ENCODE peak calls at places on chromosome 17, in five cellular contexts. W is testis, Q is transverse colon, H is heart left ventricle, B is tibial nerve. K is an unnamed sample.

GRCh38 chr17:73952498-73953205 is 250.8 kb upstream of the RPL38 start:
- DNase-seq in W (peak; percentile 54), Q (peak; percentile 59), H (peak; percentile 61), B (no peak), K (no peak)

GRCh38 chr17:12865769-12866168 is 76.5 kb downstream of the ARHGAP44 start:
- DNase-seq in W (no peak), Q (no peak), H (no peak), B (no peak), K (no peak)

GRCh38 chr17:72972263-72972951 is 120.1 kb downstream of the SLC39A11 start:
- DNase-seq in W (no peak), Q (no peak), H (no peak), B (no peak), K (no peak)

GRCh38 chr17:35313875-35314409 is 59.5 kb downstream of the SLFN11 start:
- DNase-seq in W (no peak), Q (peak; percentile 14), H (peak; percentile 73), B (no peak), K (no peak)

GRCh38 chr17:17900615-17901520 is 64.1 kb upstream of the SREBF1 start:
- DNase-seq in W (peak; percentile 90), Q (peak; percentile 72), H (peak; percentile 91), B (peak; percentile 94), K (peak; percentile 94)

GRCh38 chr17:17819561-17819995 is 17.2 kb downstream of the SREBF1 start:
- DNase-seq in W (peak; percentile 79), Q (peak; percentile 85), H (peak; percentile 84), B (peak; percentile 55), K (no peak)

GRCh38 chr17:38563362-38564253 is 42.1 kb downstream of the SRCIN1 start:
- DNase-seq in W (no peak), Q (no peak), H (no peak), B (no peak), K (no peak)

GRCh38 chr17:18261146-18261515 is 669 bp downstream of the MIEF2 start:
- DNase-seq in W (peak; percentile 51), Q (peak; percentile 66), H (peak; percentile 92), B (no peak), K (no peak)

GRCh38 chr17:82596316-82596715 is 51.9 kb downstream of the WDR45B start:
- DNase-seq in W (no peak), Q (no peak), H (no peak), B (no peak), K (no peak)

GRCh38 chr17:82593590-82594087 is 54.6 kb downstream of the WDR45B start:
- DNase-seq in W (no peak), Q (peak; percentile 23), H (peak; percentile 37), B (no peak), K (no peak)

GRCh38 chr17:82596837-82597672 is 51.2 kb downstream of the WDR45B start:
- DNase-seq in W (no peak), Q (no peak), H (no peak), B (no peak), K (no peak)

GRCh38 chr17:82594571-82594970 is 53.7 kb downstream of the WDR45B start:
- DNase-seq in W (no peak), Q (no peak), H (no peak), B (no peak), K (no peak)

GRCh38 chr17:82595893-82596292 is 52.4 kb downstream of the WDR45B start:
- DNase-seq in W (no peak), Q (peak; percentile 58), H (no peak), B (no peak), K (no peak)
- H3K27ac ChIP-seq in W (no peak overlapping the region), Q (peak overlapping the region; percentile 87), H (no peak overlapping the region), B (no peak overlapping the region), K (no peak overlapping the region)

DNA sequence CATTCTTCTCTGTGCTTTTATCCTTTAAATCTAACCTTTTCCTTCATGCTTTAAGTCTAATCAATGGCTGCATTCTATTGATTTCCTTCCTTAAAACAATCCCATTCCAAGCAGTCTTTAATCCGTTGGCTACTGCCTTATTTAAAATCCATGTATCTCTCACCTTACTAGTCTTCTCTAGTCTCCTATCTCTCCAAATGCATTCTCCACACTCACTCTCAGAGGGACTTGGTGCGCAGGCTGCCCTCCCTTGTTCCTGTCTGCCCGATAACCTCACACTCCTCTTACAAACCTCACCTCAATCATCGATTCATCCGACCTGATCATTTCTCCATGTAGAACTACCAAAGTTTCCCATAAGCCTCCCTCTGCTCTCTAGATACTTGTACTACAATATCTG is 23.1 kb downstream of the PSMD12 start:
- DNase-seq in W (no peak), Q (no peak), H (no peak), B (no peak), K (no peak)
- TF ChIP-seq POLR2A in W (no peak), Q (no peak), H (no peak), B (no peak), K (no peak)

GRCh38 chr17:45292696-45293412 is 24.0 kb downstream of the MAP3K14 start:
- DNase-seq in W (peak; percentile 59), Q (no peak), H (peak; percentile 26), B (no peak), K (no peak)

GRCh38 chr17:45291170-45291805 is 25.5 kb downstream of the MAP3K14 start:
- DNase-seq in W (peak; percentile 48), Q (no peak), H (peak; percentile 59), B (peak; percentile 60), K (no peak)

GRCh38 chr17:45294506-45294905 is 22.3 kb downstream of the MAP3K14 start:
- DNase-seq in W (peak; percentile 72), Q (no peak), H (peak; percentile 61), B (no peak), K (no peak)

GRCh38 chr17:45296003-45296832 is 20.6 kb downstream of the MAP3K14 start:
- DNase-seq in W (no peak), Q (peak; percentile 68), H (no peak), B (no peak), K (no peak)

DNA sequence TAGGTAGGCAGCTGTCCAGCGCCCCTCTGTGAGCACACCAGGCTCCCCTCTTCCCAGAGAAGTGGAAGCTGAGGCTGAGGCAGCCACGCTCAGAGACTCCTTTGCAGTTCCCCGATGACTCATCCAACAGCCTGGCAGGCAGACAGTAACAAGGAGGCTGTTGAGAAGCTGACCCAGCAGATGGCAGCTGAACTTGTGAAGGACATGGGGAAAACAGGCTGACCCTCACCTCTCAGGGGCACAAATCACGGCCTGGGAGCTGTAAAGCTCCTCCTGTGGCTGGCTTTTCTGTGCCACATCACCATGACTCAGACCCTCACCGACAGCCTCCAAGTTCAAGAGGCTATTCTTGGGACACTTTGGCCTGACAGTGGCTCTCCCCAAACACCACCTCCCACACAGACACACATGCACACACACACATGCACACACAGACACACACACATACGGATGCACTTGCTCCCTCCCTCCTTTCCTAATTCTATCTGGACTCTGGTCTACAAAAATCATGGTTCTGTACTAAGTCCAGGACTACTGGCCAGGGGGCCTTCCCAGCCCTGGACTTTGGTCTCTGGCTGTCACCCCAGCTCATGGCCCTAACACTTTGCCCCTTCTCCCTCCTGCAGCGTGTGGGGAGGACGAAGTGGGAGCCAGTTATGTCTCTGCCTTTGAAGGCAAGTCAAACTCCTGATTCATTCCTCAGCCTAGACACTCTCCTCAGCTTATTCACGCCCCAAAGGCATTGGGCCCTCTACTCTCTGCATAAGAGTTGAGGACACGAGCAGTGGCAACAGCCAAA is 23.2 kb downstream of the MAP3K14 start:
- DNase-seq in W (peak; percentile 88), Q (peak; percentile 80), H (peak; percentile 93), B (peak; percentile 79), K (peak; percentile 95)
- TF ChIP-seq CTCF in W (no peak), Q (no peak), H (no peak), B (no peak), K (no peak)

GRCh38 chr17:58339775-58340622 is 11.4 kb upstream of the TSPOAP1 start:
- DNase-seq in W (no peak), Q (no peak), H (no peak), B (no peak), K (no peak)

GRCh38 chr17:58338907-58339774 is 10.5 kb upstream of the TSPOAP1 start:
- DNase-seq in W (no peak), Q (peak; percentile 72), H (peak; percentile 63), B (no peak), K (no peak)

GRCh38 chr17:58338454-58338841 is 9.9 kb upstream of the TSPOAP1 start:
- DNase-seq in W (no peak), Q (no peak), H (no peak), B (no peak), K (no peak)

GRCh38 chr17:58341861-58342475 is 10.0 kb downstream of the SUPT4H1 start:
- DNase-seq in W (no peak), Q (no peak), H (no peak), B (no peak), K (no peak)

GRCh38 chr17:58340623-58340876 is 11.5 kb downstream of the SUPT4H1 start:
- DNase-seq in W (no peak), Q (no peak), H (no peak), B (no peak), K (no peak)
- H3K27ac ChIP-seq in W (no peak overlapping the region), Q (peak overlapping the region; percentile 90), H (no peak overlapping the region), B (no peak overlapping the region), K (no peak overlapping the region)

DNA sequence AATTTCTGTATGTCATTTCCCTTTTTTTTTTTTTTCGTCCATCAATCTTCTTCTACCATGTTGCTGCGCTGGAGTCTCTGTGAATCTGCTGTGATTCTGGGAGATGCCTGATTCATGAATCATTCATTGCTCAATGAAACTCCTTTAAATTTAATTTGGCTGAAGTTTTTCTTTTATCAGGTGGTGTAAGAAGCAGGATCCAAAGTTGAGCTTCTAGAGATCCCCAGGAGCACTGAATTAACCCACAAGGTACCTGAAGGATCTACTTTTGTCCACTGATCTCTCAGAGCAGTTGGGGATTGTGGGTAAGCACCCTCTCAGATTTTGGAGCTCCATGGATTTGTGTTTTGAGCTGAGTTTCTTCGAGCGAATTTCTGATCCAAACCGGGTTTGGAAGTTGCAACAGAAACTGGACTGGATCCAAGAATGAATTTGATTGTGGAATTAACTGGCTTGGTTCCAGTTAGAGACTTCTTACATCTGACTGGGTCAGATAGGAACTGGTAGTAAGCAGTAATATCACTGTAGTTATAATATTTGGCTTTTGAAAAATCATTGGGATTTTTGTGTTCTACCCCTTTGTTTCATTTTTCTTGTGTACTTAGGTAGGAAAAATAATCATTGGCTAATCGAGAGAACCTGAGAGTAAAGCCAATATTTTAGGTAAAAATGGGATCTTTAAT is 447.8 kb upstream of the TOM1L1 start:
- DNase-seq in W (no peak), Q (no peak), H (no peak), B (no peak), K (no peak)
- TF ChIP-seq POLR2A in W (no peak), Q (no peak), H (no peak), B (no peak), K (no peak)

GRCh38 chr17:77429985-77430752 is 289.4 kb downstream of the SEC14L1 start:
- DNase-seq in W (peak; percentile 90), Q (peak; percentile 91), H (peak; percentile 94), B (peak; percentile 95), K (peak; percentile 98)
- TF ChIP-seq CTCF in W (peak; percentile 72), Q (peak; percentile 91), H (peak; percentile 86), B (peak; percentile 93), K (peak; percentile 93)